ENCODE peak calls at places on chromosomes 5 and 9, in eight cellular contexts. T is sigmoid colon; A is activated CD8-positive, alpha-beta memory T cell treated with anti-CD3 and anti-CD28 coated beads, Interleukin-2, amount 50 U/mL, for 48 hours; V is EH; R is CD4-positive, alpha-beta memory T cell; O is activated T-cell treated with anti-CD3 and anti-CD28 coated beads, Interleukin-2, amount 50 U/mL, for 4 hours; F is effector memory CD8-positive, alpha-beta T cell; D is ureter. Y is an unnamed sample.

GRCh38 chr9:11708899-11709298 is 984.3 kb upstream of the TYRP1 start:
- DNase-seq in T (no peak), O (no peak), F (no peak), V (no peak), R (no peak), A (no peak), D (no peak), Y (no peak)

GRCh38 chr5:82150562-82150961 is 127.6 kb downstream of the RPS23 start:
- DNase-seq in D (no peak), F (no peak), V (no peak), T (no peak), A (no peak), R (no peak), O (no peak), Y (no peak)

GRCh38 chr5:68431601-68432337 is 216.2 kb downstream of the PIK3R1 start:
- DNase-seq in V (no peak), D (no peak), O (no peak), F (no peak), R (no peak), A (no peak), T (no peak), Y (no peak)

GRCh38 chr5:89265511-89266169 is 382.7 kb upstream of the MEF2C start:
- DNase-seq in T (no peak), R (no peak), A (no peak), D (no peak), V (peak), O (no peak), F (no peak), Y (peak)

GRCh38 chr9:2291980-2292704 is 277.0 kb downstream of the SMARCA2 start:
- DNase-seq in R (no peak), V (peak), T (no peak), D (no peak), F (no peak), O (no peak), A (no peak), Y (peak)

GRCh38 chr9:137397675-137398423 is 25.1 kb downstream of the EXD3 start:
- DNase-seq in T (no peak), O (no peak), D (no peak), R (no peak), F (no peak), V (no peak), A (peak), Y (no peak)

GRCh38 chr9:100602302-100602930 is 24.5 kb downstream of the CAVIN4 start:
- DNase-seq in R (no peak), T (no peak), D (no peak), V (peak), F (no peak), A (no peak), O (no peak), Y (peak)

GRCh38 chr9:36101916-36102741 is 34.4 kb upstream of the GLIPR2 start:
- DNase-seq in D (no peak), O (no peak), F (no peak), R (no peak), T (no peak), V (peak), A (no peak), Y (peak)

GRCh38 chr9:14320272-14321245 is 6.6 kb upstream of the NFIB start:
- DNase-seq in T (no peak), R (no peak), D (no peak), F (no peak), V (peak), A (no peak), O (no peak), Y (peak)

GRCh38 chr5:115841382-115842088 is at the start of the genes AP3S1 and ATG12:
- DNase-seq in V (peak), A (peak), O (peak), T (peak), F (peak), R (peak), D (peak), Y (peak)

GRCh38 chr5:77846422-77847128 is 70.4 kb upstream of the TBCA start:
- DNase-seq in D (no peak), F (no peak), T (no peak), R (no peak), V (no peak), A (no peak), O (no peak), Y (no peak)

GRCh38 chr9:128072144-128073021 is 4.4 kb downstream of the SLC25A25 start:
- DNase-seq in F (peak), O (peak), V (peak), R (peak), A (no peak), T (peak), D (peak), Y (peak)

GRCh38 chr5:116532762-116533525 is 41.7 kb downstream of the SEMA6A start:
- DNase-seq in R (no peak), F (no peak), D (no peak), A (no peak), V (no peak), T (no peak), O (no peak), Y (no peak)

GRCh38 chr9:98790601-98791146 is 5.7 kb downstream of the ANKS6 start:
- DNase-seq in T (no peak), V (no peak), R (no peak), D (no peak), F (no peak), A (no peak), O (no peak), Y (no peak)

GRCh38 chr5:157359350-157359910 is 93.5 kb downstream of the CYFIP2 start:
- DNase-seq in T (no peak), R (no peak), V (no peak), O (no peak), D (no peak), F (no peak), A (peak), Y (no peak)

GRCh38 chr9:120152295-120152694 is 427.7 kb downstream of the CDK5RAP2 start:
- DNase-seq in R (no peak), D (no peak), O (no peak), A (no peak), T (no peak), F (no peak), V (no peak), Y (no peak)

GRCh38 chr5:142792012-142792864 is 22.1 kb downstream of the ARHGAP26 start:
- DNase-seq in A (no peak), T (no peak), F (no peak), O (no peak), R (no peak), D (no peak), V (no peak), Y (no peak)

GRCh38 chr5:107985144-107985543 is 314.4 kb upstream of the EFNA5 start:
- DNase-seq in O (no peak), V (peak), A (no peak), T (no peak), F (no peak), D (no peak), R (no peak), Y (peak)

GRCh38 chr5:28468121-28468520 is 1429.7 kb upstream of the CDH9 start:
- DNase-seq in A (no peak), F (no peak), V (no peak), T (no peak), O (no peak), D (no peak), R (no peak), Y (no peak)

GRCh38 chr9:112249277-112249676 is 74.2 kb upstream of the SUSD1 start:
- DNase-seq in T (no peak), O (no peak), D (no peak), R (no peak), V (peak), F (no peak), A (no peak), Y (peak)

Y was measured in PC-3.